ENCODE peak calls at places on chromosomes 2 and 18, in five cellular contexts. One of them, this sample, is unnamed. For H3K4me1, the result is how much of the 10 kb centered on the place peaks cover.

GRCh38 chr2:203650860-203651613 is 55.4 kb upstream of the CD28 start:
- DNase-seq in K562: no peak
- DNase-seq in upper lobe of left lung: no peak
- DNase-seq in right atrium auricular region: no peak
- DNase-seq in heart left ventricle: no peak
- DNase-seq in this sample: peak

GRCh38 chr2:118058979-118059378 is 29.3 kb upstream of the INSIG2 start:
- DNase-seq in heart left ventricle: no peak
- DNase-seq in right atrium auricular region: no peak
- DNase-seq in K562: no peak
- DNase-seq in upper lobe of left lung: no peak
- DNase-seq in this sample: no peak

GRCh38 chr2:128500136-128500800 is 181.6 kb upstream of the HS6ST1 start:
- DNase-seq in heart left ventricle: peak
- DNase-seq in right atrium auricular region: no peak
- DNase-seq in K562: no peak
- DNase-seq in upper lobe of left lung: no peak
- DNase-seq in this sample: no peak

GRCh38 chr2:158691619-158692018 is 103.5 kb upstream of the DAPL1 start:
- DNase-seq in upper lobe of left lung: no peak
- DNase-seq in right atrium auricular region: no peak
- DNase-seq in K562: no peak
- DNase-seq in heart left ventricle: no peak
- DNase-seq in this sample: no peak

GRCh38 chr2:219274392-219274921 is 4.7 kb upstream of the DNAJB2 start:
- DNase-seq in K562: no peak
- DNase-seq in right atrium auricular region: peak
- DNase-seq in heart left ventricle: peak
- DNase-seq in upper lobe of left lung: no peak
- DNase-seq in this sample: peak

GRCh38 chr2:155315768-155316167 is 617.3 kb downstream of the KCNJ3 start:
- DNase-seq in K562: no peak
- DNase-seq in heart left ventricle: no peak
- DNase-seq in right atrium auricular region: no peak
- DNase-seq in upper lobe of left lung: no peak
- DNase-seq in this sample: no peak

GRCh38 chr2:215507836-215508235 is 72.0 kb upstream of the FN1 start:
- DNase-seq in heart left ventricle: no peak
- DNase-seq in K562: no peak
- DNase-seq in upper lobe of left lung: no peak
- DNase-seq in right atrium auricular region: no peak
- DNase-seq in this sample: no peak

GRCh38 chr2:96792772-96793749 is 23.0 kb upstream of the CNNM3 start:
- DNase-seq in upper lobe of left lung: no peak
- DNase-seq in K562: no peak
- DNase-seq in heart left ventricle: peak
- DNase-seq in right atrium auricular region: no peak
- DNase-seq in this sample: no peak

GRCh38 chr2:56015631-56016251 is 92.2 kb upstream of the EFEMP1 start:
- DNase-seq in upper lobe of left lung: no peak
- DNase-seq in heart left ventricle: no peak
- DNase-seq in right atrium auricular region: no peak
- DNase-seq in K562: no peak
- DNase-seq in this sample: no peak

GRCh38 chr2:120867290-120868231 is 131.9 kb downstream of the GLI2 start:
- DNase-seq in right atrium auricular region: peak
- DNase-seq in K562: peak
- DNase-seq in heart left ventricle: peak
- DNase-seq in upper lobe of left lung: peak
- DNase-seq in this sample: peak

GRCh38 chr2:218180728-218181127 is 14.0 kb upstream of the CXCR1 start:
- DNase-seq in upper lobe of left lung: no peak
- DNase-seq in heart left ventricle: no peak
- DNase-seq in right atrium auricular region: no peak
- DNase-seq in K562: no peak
- DNase-seq in this sample: no peak

GRCh38 chr2:134320930-134321329 is 67.1 kb downstream of the MGAT5 start:
- DNase-seq in heart left ventricle: no peak
- DNase-seq in K562: no peak
- DNase-seq in upper lobe of left lung: no peak
- DNase-seq in right atrium auricular region: no peak
- DNase-seq in this sample: no peak

GRCh38 chr18:73355076-73355475 is 487.3 kb upstream of the NETO1 start:
- DNase-seq in right atrium auricular region: no peak
- DNase-seq in K562: no peak
- DNase-seq in upper lobe of left lung: no peak
- DNase-seq in heart left ventricle: no peak
- DNase-seq in this sample: no peak

GRCh38 chr18:79573921-79574491 is 105.6 kb upstream of the CTDP1 start:
- DNase-seq in K562: no peak
- DNase-seq in heart left ventricle: peak
- DNase-seq in upper lobe of left lung: peak
- DNase-seq in right atrium auricular region: no peak
- DNase-seq in this sample: no peak

GRCh38 chr2:182482511-182482910 is 55.7 kb upstream of the PDE1A start:
- DNase-seq in heart left ventricle: no peak
- DNase-seq in right atrium auricular region: no peak
- DNase-seq in upper lobe of left lung: no peak
- DNase-seq in K562: no peak
- DNase-seq in this sample: no peak

GRCh38 chr2:204019572-204020501 is 83.3 kb downstream of the ICOS start:
- DNase-seq in right atrium auricular region: no peak
- DNase-seq in upper lobe of left lung: no peak
- DNase-seq in K562: no peak
- DNase-seq in heart left ventricle: no peak
- DNase-seq in this sample: no peak

DNA sequence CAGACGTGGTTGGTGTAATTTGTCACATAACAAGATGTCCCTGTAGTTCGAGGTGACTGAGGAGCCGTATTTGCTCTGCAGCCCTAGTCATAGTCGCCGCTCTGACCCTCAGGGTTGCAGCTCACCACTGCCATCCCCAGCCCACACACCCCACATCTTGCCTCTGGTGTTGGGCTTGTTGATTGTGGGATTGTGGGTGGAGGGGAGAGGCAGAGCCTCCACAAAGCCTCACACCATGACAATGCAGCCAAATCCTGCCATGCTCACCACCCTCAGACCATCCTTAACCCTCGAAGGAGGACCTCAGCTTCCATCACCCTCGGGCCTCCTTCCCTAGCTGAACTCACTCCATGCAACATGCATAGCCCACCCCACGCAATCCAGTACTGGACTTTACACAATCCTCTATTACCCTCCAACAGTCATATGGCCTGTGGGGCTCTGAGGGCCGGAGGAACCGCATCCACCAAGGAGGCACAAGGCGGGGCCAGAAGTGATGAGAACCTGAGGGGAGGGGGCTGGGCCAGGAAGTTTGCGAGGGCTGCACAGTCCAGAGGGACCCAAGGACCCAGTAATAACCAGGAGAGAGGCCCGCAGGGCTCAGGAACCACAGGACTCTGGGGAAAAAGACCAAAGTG is 11.6 kb downstream of the PKDCC start:
- DNase-seq in heart left ventricle: no peak
- DNase-seq in K562: no peak
- DNase-seq in right atrium auricular region: no peak
- DNase-seq in upper lobe of left lung: no peak
- DNase-seq in this sample: no peak
- H3K4me1 ChIP-seq in heart left ventricle: under half
- H3K4me1 ChIP-seq in K562: under half
- H3K4me1 ChIP-seq in right atrium auricular region: under half
- H3K4me1 ChIP-seq in upper lobe of left lung: under half
- H3K4me1 ChIP-seq in this sample: under half

GRCh38 chr2:85437488-85438290 is 19.2 kb downstream of the SH2D6 start:
- DNase-seq in heart left ventricle: peak
- DNase-seq in K562: peak
- DNase-seq in right atrium auricular region: peak
- DNase-seq in upper lobe of left lung: peak
- DNase-seq in this sample: peak

GRCh38 chr2:85438291-85439110 is 20.0 kb downstream of the SH2D6 start:
- DNase-seq in upper lobe of left lung: peak
- DNase-seq in right atrium auricular region: no peak
- DNase-seq in K562: no peak
- DNase-seq in heart left ventricle: no peak
- DNase-seq in this sample: no peak

GRCh38 chr2:85435986-85436835 is 17.7 kb downstream of the SH2D6 start:
- DNase-seq in heart left ventricle: no peak
- DNase-seq in right atrium auricular region: no peak
- DNase-seq in K562: no peak
- DNase-seq in upper lobe of left lung: no peak
- DNase-seq in this sample: no peak

GRCh38 chr2:85435220-85435958 is 16.9 kb downstream of the SH2D6 start:
- DNase-seq in upper lobe of left lung: no peak
- DNase-seq in right atrium auricular region: no peak
- DNase-seq in heart left ventricle: peak
- DNase-seq in K562: no peak
- DNase-seq in this sample: no peak

DNA sequence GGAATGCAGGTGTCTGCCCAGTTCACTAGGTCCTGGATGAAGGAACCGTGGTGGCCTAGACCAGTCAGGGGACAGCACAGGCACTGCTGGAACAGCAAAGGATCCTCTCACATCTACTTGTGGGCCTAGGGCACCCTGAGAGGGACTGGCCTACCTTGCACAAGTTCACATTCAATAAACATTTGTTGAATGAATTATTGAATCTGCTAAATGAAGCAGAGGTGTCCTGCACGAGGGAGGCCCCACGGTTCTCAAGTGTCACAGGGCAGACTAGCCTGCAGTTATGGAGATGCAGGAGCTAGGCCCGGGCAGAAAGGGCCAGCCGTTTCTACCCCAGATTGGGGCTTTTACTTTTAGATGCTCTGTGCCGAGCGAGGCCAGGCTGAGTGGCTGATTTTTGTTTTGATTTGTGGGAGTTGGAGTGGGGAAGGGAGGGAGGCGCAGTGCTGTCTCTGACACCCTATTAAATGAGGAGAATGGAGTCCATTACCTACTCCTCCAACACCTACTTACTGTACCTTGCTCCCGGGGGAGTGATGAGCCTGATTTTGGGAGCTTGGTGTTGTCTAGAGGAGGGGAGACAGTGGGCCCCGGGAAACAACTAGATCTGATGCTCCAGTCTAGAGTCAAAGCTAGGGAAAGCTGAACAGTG is 18.4 kb downstream of the SH2D6 start:
- DNase-seq in upper lobe of left lung: no peak
- DNase-seq in heart left ventricle: no peak
- DNase-seq in right atrium auricular region: no peak
- DNase-seq in K562: no peak
- DNase-seq in this sample: no peak
- H3K4me1 ChIP-seq in upper lobe of left lung: half or more
- H3K4me1 ChIP-seq in heart left ventricle: under half
- H3K4me1 ChIP-seq in right atrium auricular region: under half
- H3K4me1 ChIP-seq in K562: half or more
- H3K4me1 ChIP-seq in this sample: under half

GRCh38 chr2:112881217-112882000 is 29.6 kb upstream of the IL37 start:
- DNase-seq in heart left ventricle: no peak
- DNase-seq in upper lobe of left lung: no peak
- DNase-seq in right atrium auricular region: no peak
- DNase-seq in K562: peak
- DNase-seq in this sample: peak
- H3K4me1 ChIP-seq in heart left ventricle: under half
- H3K4me1 ChIP-seq in upper lobe of left lung: under half
- H3K4me1 ChIP-seq in right atrium auricular region: under half
- H3K4me1 ChIP-seq in K562: under half
- H3K4me1 ChIP-seq in this sample: under half

DNA sequence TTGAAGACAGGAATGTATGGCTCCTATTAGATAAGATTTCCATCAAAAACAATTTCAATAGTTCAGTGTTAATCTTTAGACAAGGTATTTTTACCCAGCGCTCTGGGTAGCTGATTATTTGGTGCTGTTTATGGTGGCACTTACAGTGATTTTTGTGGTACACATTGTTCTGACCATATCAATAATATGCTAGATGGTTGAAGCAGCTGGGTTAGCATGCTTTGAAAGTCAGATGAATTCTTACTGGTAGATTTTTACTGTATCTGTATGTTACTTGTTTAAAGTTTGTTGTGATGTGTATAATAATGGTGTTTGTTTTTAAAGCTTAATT is 6.3 kb downstream of the SOCS6 start:
- DNase-seq in upper lobe of left lung: no peak
- DNase-seq in K562: no peak
- DNase-seq in heart left ventricle: no peak
- DNase-seq in right atrium auricular region: no peak
- DNase-seq in this sample: no peak
- H3K4me1 ChIP-seq in upper lobe of left lung: under half
- H3K4me1 ChIP-seq in K562: under half
- H3K4me1 ChIP-seq in heart left ventricle: under half
- H3K4me1 ChIP-seq in right atrium auricular region: under half
- H3K4me1 ChIP-seq in this sample: half or more

GRCh38 chr2:152454391-152454790 is 119.4 kb downstream of the FMNL2 start:
- DNase-seq in upper lobe of left lung: no peak
- DNase-seq in heart left ventricle: no peak
- DNase-seq in right atrium auricular region: no peak
- DNase-seq in K562: no peak
- DNase-seq in this sample: no peak
- H3K4me1 ChIP-seq in upper lobe of left lung: under half
- H3K4me1 ChIP-seq in heart left ventricle: under half
- H3K4me1 ChIP-seq in right atrium auricular region: under half
- H3K4me1 ChIP-seq in K562: under half
- H3K4me1 ChIP-seq in this sample: under half

GRCh38 chr18:8602557-8602956 is 6.7 kb upstream of the RAB12 start:
- DNase-seq in K562: no peak
- DNase-seq in right atrium auricular region: no peak
- DNase-seq in upper lobe of left lung: no peak
- DNase-seq in heart left ventricle: no peak
- DNase-seq in this sample: no peak
- H3K4me1 ChIP-seq in K562: under half
- H3K4me1 ChIP-seq in right atrium auricular region: under half
- H3K4me1 ChIP-seq in upper lobe of left lung: under half
- H3K4me1 ChIP-seq in heart left ventricle: under half
- H3K4me1 ChIP-seq in this sample: under half

This sample was measured in adrenal gland.